ENCODE peak calls at places on chromosomes 4 and X, in five cellular contexts. One of them, this sample, is unnamed.

GRCh38 chrX:128460835-128461234 is 408.6 kb upstream of the ACTRT1 start:
- DNase-seq in fibroblast of pulmonary artery: no peak
- DNase-seq in A673: peak; percentile 27
- DNase-seq in ovary: no peak
- DNase-seq in kidney: no peak
- DNase-seq in this sample: no peak

GRCh38 chr4:110867251-110867960 is 244.5 kb upstream of the PITX2 start:
- DNase-seq in fibroblast of pulmonary artery: no peak
- DNase-seq in A673: no peak
- DNase-seq in ovary: no peak
- DNase-seq in kidney: no peak
- DNase-seq in this sample: no peak

GRCh38 chr4:52028970-52029369 is 8.8 kb upstream of the LRRC66 start:
- DNase-seq in fibroblast of pulmonary artery: peak; percentile 56
- DNase-seq in A673: no peak
- DNase-seq in ovary: no peak
- DNase-seq in kidney: no peak
- DNase-seq in this sample: peak; percentile 69

GRCh38 chr4:8872402-8873291 is 1.0 kb upstream of the HMX1 start:
- DNase-seq in fibroblast of pulmonary artery: no peak
- DNase-seq in A673: no peak
- DNase-seq in ovary: no peak
- DNase-seq in kidney: no peak
- DNase-seq in this sample: no peak

GRCh38 chrX:9464435-9465371 is at the start of gene TBL1X:
- DNase-seq in fibroblast of pulmonary artery: peak; percentile 40
- DNase-seq in A673: peak; percentile 65
- DNase-seq in ovary: peak; percentile 76
- DNase-seq in kidney: peak; percentile 87
- DNase-seq in this sample: peak; percentile 19

GRCh38 chrX:39653656-39654055 is 444.1 kb downstream of the BCOR start:
- DNase-seq in fibroblast of pulmonary artery: no peak
- DNase-seq in A673: peak; percentile 63
- DNase-seq in ovary: no peak
- DNase-seq in kidney: no peak
- DNase-seq in this sample: no peak

GRCh38 chr4:81426770-81427604 is 44.7 kb downstream of the RASGEF1B start:
- DNase-seq in fibroblast of pulmonary artery: no peak
- DNase-seq in A673: no peak
- DNase-seq in ovary: no peak
- DNase-seq in kidney: no peak
- DNase-seq in this sample: no peak

GRCh38 chr4:161948026-161948770 is 215.6 kb downstream of the FSTL5 start:
- DNase-seq in fibroblast of pulmonary artery: no peak
- DNase-seq in A673: no peak
- DNase-seq in ovary: no peak
- DNase-seq in kidney: no peak
- DNase-seq in this sample: no peak

GRCh38 chr4:23856630-23857029 is 33.2 kb downstream of the PPARGC1A start:
- DNase-seq in fibroblast of pulmonary artery: no peak
- DNase-seq in A673: no peak
- DNase-seq in ovary: no peak
- DNase-seq in kidney: peak; percentile 73
- DNase-seq in this sample: no peak

DNA sequence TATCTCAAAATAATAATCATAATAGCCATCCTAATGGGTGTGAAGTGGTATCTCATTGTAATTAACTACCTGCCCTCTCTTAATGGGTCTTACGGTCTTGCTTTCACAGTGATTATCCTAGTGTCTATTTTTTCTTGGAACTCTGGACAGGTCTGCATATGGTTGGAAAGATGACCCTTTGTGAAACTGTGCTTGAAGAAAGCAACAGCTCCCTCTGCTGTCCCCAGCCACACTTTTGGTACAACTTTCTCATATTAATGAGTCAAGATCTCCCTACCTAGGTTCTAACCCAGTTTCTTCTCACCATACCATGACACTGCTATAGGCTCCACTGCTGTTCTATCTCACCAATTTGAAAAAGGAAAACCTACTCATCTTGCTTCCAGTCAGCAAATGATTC is 2.4 kb downstream of the TFDP3 start:
- DNase-seq in fibroblast of pulmonary artery: no peak
- DNase-seq in A673: peak; percentile 52
- DNase-seq in ovary: no peak
- DNase-seq in kidney: no peak
- DNase-seq in this sample: peak; percentile 42
- TF ChIP-seq CTCF in fibroblast of pulmonary artery: no peak
- TF ChIP-seq CTCF in A673: peak; percentile 69
- TF ChIP-seq CTCF in ovary: no peak
- TF ChIP-seq CTCF in kidney: no peak
- TF ChIP-seq CTCF in this sample: peak; percentile 58

GRCh38 chrX:70176938-70177533 is at the start of gene DGAT2L6:
- DNase-seq in fibroblast of pulmonary artery: no peak
- DNase-seq in A673: peak; percentile 58
- DNase-seq in ovary: no peak
- DNase-seq in kidney: no peak
- DNase-seq in this sample: peak; percentile 9
- H3K4me3 ChIP-seq in fibroblast of pulmonary artery: no peak within 1 kb of the TSS
- H3K4me3 ChIP-seq in A673: no peak within 1 kb of the TSS
- H3K4me3 ChIP-seq in ovary: no peak within 1 kb of the TSS
- H3K4me3 ChIP-seq in kidney: no peak within 1 kb of the TSS
- H3K4me3 ChIP-seq in this sample: no peak within 1 kb of the TSS

DNA sequence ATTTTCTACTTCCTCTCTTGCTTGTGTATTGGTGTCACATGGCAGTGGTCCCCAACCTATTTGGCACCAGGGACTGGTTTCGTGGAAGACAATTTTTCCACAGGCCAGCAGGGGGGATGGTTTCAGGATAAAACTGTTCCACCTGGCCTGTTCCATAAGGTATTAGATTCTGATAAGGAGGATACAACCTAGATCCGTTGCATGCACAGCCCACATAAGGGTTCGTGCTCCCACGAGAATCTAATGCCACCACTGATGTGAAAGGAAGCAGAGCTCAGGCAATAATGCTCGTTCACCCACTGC is 38.3 kb downstream of the SEC31A start:
- DNase-seq in fibroblast of pulmonary artery: no peak
- DNase-seq in A673: no peak
- DNase-seq in ovary: no peak
- DNase-seq in kidney: no peak
- DNase-seq in this sample: no peak
- TF ChIP-seq CTCF in fibroblast of pulmonary artery: no peak
- TF ChIP-seq CTCF in A673: no peak
- TF ChIP-seq CTCF in ovary: no peak
- TF ChIP-seq CTCF in kidney: no peak
- TF ChIP-seq CTCF in this sample: no peak

GRCh38 chr4:20127626-20128025 is 124.1 kb upstream of the SLIT2 start:
- DNase-seq in fibroblast of pulmonary artery: peak; percentile 8
- DNase-seq in A673: no peak
- DNase-seq in ovary: no peak
- DNase-seq in kidney: no peak
- DNase-seq in this sample: no peak
- H3K4me3 ChIP-seq in fibroblast of pulmonary artery: no peak overlapping the region
- H3K4me3 ChIP-seq in A673: no peak overlapping the region
- H3K4me3 ChIP-seq in ovary: no peak overlapping the region
- H3K4me3 ChIP-seq in kidney: no peak overlapping the region
- H3K4me3 ChIP-seq in this sample: no peak overlapping the region

DNA sequence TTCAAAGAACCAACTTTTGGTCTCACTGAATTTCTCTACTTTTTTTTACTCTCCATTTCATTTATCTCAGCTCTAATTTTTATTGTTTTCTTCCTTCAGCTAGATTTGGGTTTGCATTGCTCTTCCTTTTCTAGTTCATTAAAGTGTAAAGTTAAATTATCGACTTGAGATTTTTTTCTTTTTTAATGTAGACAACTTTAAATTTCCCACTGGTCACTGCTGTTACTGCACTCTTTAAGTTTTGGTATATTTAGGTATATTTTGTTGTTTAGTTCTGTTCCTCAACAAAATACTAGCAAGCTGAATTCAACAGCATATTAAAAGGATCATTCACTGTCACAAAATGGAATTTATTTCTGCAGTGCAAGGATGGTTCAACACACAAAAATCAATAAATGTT is 572.0 kb upstream of the DIAPH2 start:
- DNase-seq in fibroblast of pulmonary artery: no peak
- DNase-seq in A673: no peak
- DNase-seq in ovary: no peak
- DNase-seq in kidney: no peak
- DNase-seq in this sample: no peak
- TF ChIP-seq CTCF in fibroblast of pulmonary artery: no peak
- TF ChIP-seq CTCF in A673: no peak
- TF ChIP-seq CTCF in ovary: no peak
- TF ChIP-seq CTCF in kidney: no peak
- TF ChIP-seq CTCF in this sample: no peak

GRCh38 chrX:71056857-71057256 is 11.3 kb downstream of the SNX12 start:
- DNase-seq in fibroblast of pulmonary artery: peak; percentile 75
- DNase-seq in A673: no peak
- DNase-seq in ovary: no peak
- DNase-seq in kidney: no peak
- DNase-seq in this sample: peak; percentile 56

GRCh38 chrX:71053217-71053621 is 14.9 kb downstream of the SNX12 start:
- DNase-seq in fibroblast of pulmonary artery: no peak
- DNase-seq in A673: no peak
- DNase-seq in ovary: no peak
- DNase-seq in kidney: no peak
- DNase-seq in this sample: peak; percentile 79

GRCh38 chrX:71058116-71058515 is 10.0 kb downstream of the SNX12 start:
- DNase-seq in fibroblast of pulmonary artery: no peak
- DNase-seq in A673: no peak
- DNase-seq in ovary: no peak
- DNase-seq in kidney: no peak
- DNase-seq in this sample: no peak

GRCh38 chrX:71052721-71053120 is 15.4 kb downstream of the SNX12 start:
- DNase-seq in fibroblast of pulmonary artery: no peak
- DNase-seq in A673: no peak
- DNase-seq in ovary: no peak
- DNase-seq in kidney: no peak
- DNase-seq in this sample: peak; percentile 0
- H3K4me3 ChIP-seq in fibroblast of pulmonary artery: no peak overlapping the region
- H3K4me3 ChIP-seq in A673: no peak overlapping the region
- H3K4me3 ChIP-seq in ovary: no peak overlapping the region
- H3K4me3 ChIP-seq in kidney: no peak overlapping the region
- H3K4me3 ChIP-seq in this sample: peak overlapping the region; percentile 51

GRCh38 chr4:150589174-150589573 is 7.2 kb downstream of the MAB21L2 start:
- DNase-seq in fibroblast of pulmonary artery: no peak
- DNase-seq in A673: no peak
- DNase-seq in ovary: no peak
- DNase-seq in kidney: no peak
- DNase-seq in this sample: no peak

GRCh38 chr4:150591284-150591874 is 9.4 kb downstream of the MAB21L2 start:
- DNase-seq in fibroblast of pulmonary artery: no peak
- DNase-seq in A673: no peak
- DNase-seq in ovary: no peak
- DNase-seq in kidney: no peak
- DNase-seq in this sample: peak; percentile 31

GRCh38 chr4:150598906-150599305 is 17.0 kb downstream of the MAB21L2 start:
- DNase-seq in fibroblast of pulmonary artery: no peak
- DNase-seq in A673: peak; percentile 96
- DNase-seq in ovary: no peak
- DNase-seq in kidney: no peak
- DNase-seq in this sample: no peak

GRCh38 chr4:150591904-150592303 is 10.0 kb downstream of the MAB21L2 start:
- DNase-seq in fibroblast of pulmonary artery: no peak
- DNase-seq in A673: no peak
- DNase-seq in ovary: no peak
- DNase-seq in kidney: no peak
- DNase-seq in this sample: no peak

GRCh38 chr4:150593996-150594395 is 12.0 kb downstream of the MAB21L2 start:
- DNase-seq in fibroblast of pulmonary artery: peak; percentile 50
- DNase-seq in A673: peak; percentile 90
- DNase-seq in ovary: no peak
- DNase-seq in kidney: no peak
- DNase-seq in this sample: peak; percentile 48
- TF ChIP-seq CTCF in fibroblast of pulmonary artery: peak; percentile 33
- TF ChIP-seq CTCF in A673: peak; percentile 59
- TF ChIP-seq CTCF in ovary: no peak
- TF ChIP-seq CTCF in kidney: no peak
- TF ChIP-seq CTCF in this sample: peak; percentile 50

This sample was measured in choroid plexus epithelial cell.